ENCODE peak calls at places on chromosomes 5 and 9, in six cellular contexts. P, S, F, Z, M and O are unnamed samples.

GRCh38 chr5:69504036-69504435 is 11.4 kb downstream of the OCLN start:
- DNase-seq in M (no peak), Z (no peak), P (no peak), F (no peak), S (no peak), O (no peak)

GRCh38 chr5:83331842-83332241 is 139.7 kb upstream of the VCAN start:
- DNase-seq in M (no peak), F (no peak), S (no peak), P (no peak), Z (no peak), O (no peak)

GRCh38 chr9:38744484-38744883 is 24.6 kb upstream of the FAM240B start:
- DNase-seq in F (no peak), S (no peak), P (no peak), Z (no peak), M (no peak), O (no peak)

GRCh38 chr9:89576404-89576824 is 28.4 kb upstream of the GADD45G start:
- DNase-seq in Z (no peak), S (no peak), M (no peak), P (no peak), F (peak; percentile 35), O (no peak)

GRCh38 chr5:59158637-59159391 is 575.9 kb downstream of the RAB3C start:
- DNase-seq in S (no peak), M (no peak), F (no peak), P (no peak), Z (no peak), O (no peak)

GRCh38 chr5:150492621-150493020 is 15.3 kb upstream of the NDST1 start:
- DNase-seq in S (no peak), Z (no peak), F (no peak), P (no peak), M (no peak), O (no peak)

GRCh38 chr9:125142560-125143376 is 560 bp downstream of the SCAI start:
- DNase-seq in Z (no peak), F (peak; percentile 16), S (no peak), M (no peak), P (no peak), O (peak; percentile 16)

GRCh38 chr5:136038635-136039034 is 9.8 kb downstream of the TGFBI start:
- DNase-seq in M (no peak), Z (no peak), F (no peak), S (no peak), P (no peak), O (no peak)

GRCh38 chr9:21153688-21154608 is 12.3 kb upstream of the IFNW1 start:
- DNase-seq in M (no peak), P (peak; percentile 12), Z (no peak), F (peak; percentile 38), S (no peak), O (no peak)

GRCh38 chr9:85420750-85421149 is 321.0 kb downstream of the AGTPBP1 start:
- DNase-seq in S (no peak), M (no peak), P (peak; percentile 56), F (peak; percentile 17), Z (no peak), O (no peak)

GRCh38 chr5:6504677-6505414 is 56.2 kb downstream of the UBE2QL1 start:
- DNase-seq in Z (no peak), M (no peak), F (no peak), S (no peak), P (no peak), O (no peak)

GRCh38 chr5:137498301-137498735 is 808 bp downstream of the SPOCK1 start:
- DNase-seq in S (no peak), F (no peak), P (peak; percentile 12), M (no peak), Z (no peak), O (no peak)

GRCh38 chr9:93667006-93667405 is 90.6 kb downstream of the PHF2 start:
- DNase-seq in Z (peak; percentile 27), S (no peak), P (no peak), M (no peak), F (no peak), O (peak; percentile 17)

GRCh38 chr5:56211298-56211865 is 21.7 kb downstream of the ANKRD55 start:
- DNase-seq in F (no peak), P (peak; percentile 46), S (no peak), M (no peak), Z (no peak), O (no peak)

GRCh38 chr9:28264368-28264767 is 691.1 kb upstream of the C9orf72 start:
- DNase-seq in P (no peak), S (no peak), Z (no peak), F (no peak), M (no peak), O (no peak)

GRCh38 chr5:142474426-142474825 is 149.6 kb upstream of the SPRY4 start:
- DNase-seq in S (no peak), F (no peak), Z (no peak), P (no peak), M (no peak), O (no peak)

GRCh38 chr5:122392844-122393243 is 80.8 kb downstream of the SNCAIP start:
- DNase-seq in Z (no peak), F (no peak), M (no peak), S (no peak), P (no peak), O (no peak)

GRCh38 chr5:15645376-15645775 is 145.4 kb downstream of the FBXL7 start:
- DNase-seq in M (no peak), P (no peak), Z (no peak), F (no peak), S (no peak), O (no peak)

GRCh38 chr9:134618163-134618822 is 23.3 kb upstream of the COL5A1 start:
- DNase-seq in Z (peak; percentile 48), F (no peak), S (no peak), M (no peak), P (no peak), O (no peak)

GRCh38 chr5:123997354-123998215 is 485.6 kb downstream of the CSNK1G3 start:
- DNase-seq in Z (no peak), M (no peak), P (peak; percentile 35), S (no peak), F (no peak), O (no peak)